ENCODE peak calls at places on chromosome 22, in eight cellular contexts. Y, F, O, R, B, J, L and P are unnamed samples.

GRCh38 chr22:50337262-50338041 is 5.7 kb upstream of the PPP6R2 start:
- DNase-seq in L (no peak), Y (no peak), J (no peak), F (no peak), B (no peak), O (no peak), R (no peak), P (no peak)

GRCh38 chr22:33047744-33048143 is 10.4 kb downstream of the SYN3 start:
- DNase-seq in L (no peak), Y (no peak), O (no peak), R (no peak), F (no peak), B (no peak), J (no peak), P (no peak)

GRCh38 chr22:24823787-24824186 is 17.8 kb downstream of the SGSM1 start:
- DNase-seq in J (no peak), F (no peak), L (no peak), R (no peak), O (no peak), Y (no peak), B (no peak), P (no peak)

GRCh38 chr22:42132457-42132856 is 1.8 kb upstream of the CYP2D6 start:
- DNase-seq in Y (no peak), F (no peak), B (no peak), R (no peak), O (no peak), J (no peak), L (no peak), P (no peak)

GRCh38 chr22:28904211-28904808 is 20.9 kb downstream of the ZNRF3 start:
- DNase-seq in B (no peak), R (no peak), O (peak; percentile 60), J (peak; percentile 32), Y (no peak), F (peak; percentile 31), L (no peak), P (no peak)

GRCh38 chr22:47781024-47781423 is 1018.6 kb downstream of the TBC1D22A start:
- DNase-seq in O (no peak), R (no peak), J (no peak), F (no peak), L (no peak), B (no peak), Y (no peak), P (no peak)

GRCh38 chr22:24827305-24827704 is 21.3 kb downstream of the SGSM1 start:
- DNase-seq in L (no peak), R (no peak), B (no peak), F (no peak), Y (no peak), O (no peak), J (no peak), P (no peak)

GRCh38 chr22:25120093-25120561 is 79.5 kb upstream of the CRYBB3 start:
- DNase-seq in R (peak; percentile 79), B (no peak), Y (no peak), J (no peak), F (no peak), O (no peak), L (no peak), P (no peak)

GRCh38 chr22:40714514-40714966 is 35.3 kb downstream of the MCHR1 start:
- DNase-seq in B (peak; percentile 53), Y (no peak), F (peak; percentile 27), J (no peak), R (no peak), L (no peak), O (peak; percentile 83), P (no peak)

GRCh38 chr22:33116846-33117547 is 58.8 kb upstream of the SYN3 start:
- DNase-seq in B (no peak), R (no peak), L (no peak), Y (no peak), F (no peak), J (no peak), O (no peak), P (no peak)

GRCh38 chr22:41127447-41127846 is 35.1 kb downstream of the EP300 start:
- DNase-seq in O (no peak), Y (no peak), B (no peak), L (no peak), F (no peak), J (no peak), R (no peak), P (no peak)

GRCh38 chr22:50083462-50084081 is 1.7 kb downstream of the MLC1 start:
- DNase-seq in L (no peak), O (no peak), B (no peak), R (no peak), Y (no peak), J (no peak), F (no peak), P (no peak)

GRCh38 chr22:32244547-32244946 is 10.6 kb downstream of the SLC5A4 start:
- DNase-seq in F (no peak), O (no peak), Y (no peak), B (no peak), J (no peak), R (no peak), L (no peak), P (no peak)

GRCh38 chr22:32985899-32986772 is 72.0 kb downstream of the SYN3 start:
- DNase-seq in F (peak; percentile 86), Y (peak; percentile 65), O (peak; percentile 92), B (peak; percentile 29), J (no peak), R (peak; percentile 57), L (no peak), P (peak; percentile 55)

GRCh38 chr22:26322179-26322905 is 106.7 kb upstream of the ASPHD2 start:
- DNase-seq in F (peak; percentile 82), J (peak; percentile 99), O (peak; percentile 13), R (peak; percentile 8), B (peak; percentile 39), L (no peak), Y (no peak), P (peak; percentile 93)

GRCh38 chr22:42365337-42365865 is 66.8 kb downstream of the NFAM1 start:
- DNase-seq in J (no peak), R (no peak), O (no peak), F (no peak), Y (no peak), L (no peak), B (no peak), P (no peak)

GRCh38 chr22:30282616-30283046 is 6.7 kb downstream of the CASTOR1 start:
- DNase-seq in O (no peak), R (no peak), J (no peak), L (no peak), B (no peak), Y (no peak), F (no peak), P (no peak)

GRCh38 chr22:22025320-22026156 is 43.0 kb upstream of the TOP3B start:
- DNase-seq in J (no peak), L (no peak), Y (peak; percentile 69), F (no peak), B (no peak), R (no peak), O (no peak), P (no peak)

GRCh38 chr22:22369962-22370265 is 125.3 kb downstream of the VPREB1 start:
- DNase-seq in F (no peak), J (no peak), Y (no peak), R (no peak), L (no peak), O (no peak), B (no peak), P (no peak)

GRCh38 chr22:30705710-30706651 is 11.3 kb downstream of the OSBP2 start:
- DNase-seq in R (peak; percentile 70), Y (peak; percentile 86), L (no peak), F (peak; percentile 76), O (peak; percentile 28), J (peak; percentile 87), B (no peak), P (peak; percentile 52)

GRCh38 chr22:49052023-49052538 is 775.6 kb downstream of the BRD1 start:
- DNase-seq in F (no peak), R (no peak), O (peak; percentile 4), L (no peak), B (no peak), J (no peak), Y (no peak), P (no peak)

GRCh38 chr22:49052560-49052959 is 775.1 kb downstream of the BRD1 start:
- DNase-seq in F (no peak), R (no peak), O (no peak), B (no peak), J (no peak), Y (no peak), L (no peak), P (no peak)

GRCh38 chr22:49053574-49053973 is 774.1 kb downstream of the BRD1 start:
- DNase-seq in B (no peak), R (no peak), L (no peak), Y (no peak), O (no peak), F (no peak), J (no peak), P (no peak)

GRCh38 chr22:49049691-49050090 is 778.0 kb downstream of the BRD1 start:
- DNase-seq in Y (no peak), L (no peak), R (no peak), O (no peak), F (no peak), J (no peak), B (no peak), P (no peak)

GRCh38 chr22:49051491-49052022 is 776.1 kb downstream of the BRD1 start:
- DNase-seq in O (no peak), Y (no peak), J (no peak), B (no peak), L (no peak), F (no peak), R (no peak), P (no peak)
- H3K4me3 ChIP-seq in O (peak overlapping the region; percentile 39), Y (no peak overlapping the region), J (no peak overlapping the region), B (peak overlapping the region; percentile 53), L (no peak overlapping the region), F (no peak overlapping the region), R (no peak overlapping the region), P (no peak overlapping the region)

DNA sequence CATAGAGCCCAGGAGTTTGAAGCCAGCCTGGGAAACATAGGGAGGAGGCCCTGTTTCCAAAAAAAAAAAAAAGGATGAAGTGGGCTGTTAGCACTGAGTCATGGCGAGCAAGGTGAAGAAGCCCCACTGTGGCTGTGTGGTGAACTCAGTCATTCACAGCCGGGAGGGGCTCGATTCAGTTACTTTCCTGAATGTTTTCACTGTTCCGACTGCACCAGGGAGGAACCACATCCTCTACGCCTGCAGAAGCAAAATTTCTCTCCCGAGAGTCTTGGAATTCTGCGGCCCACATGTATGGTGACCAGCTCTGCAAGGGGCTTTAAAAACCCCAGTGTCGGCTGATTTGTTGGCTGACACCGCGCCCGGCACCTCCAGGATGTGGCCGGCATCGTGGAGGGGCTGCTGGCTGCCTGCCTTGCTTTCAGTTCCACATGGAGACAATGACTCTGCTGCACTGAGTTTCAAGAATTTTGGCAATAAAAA is 27.8 kb upstream of the GRAMD4 start:
- DNase-seq in O (peak; percentile 81), J (peak; percentile 46), R (no peak), F (peak; percentile 59), B (peak; percentile 43), Y (peak; percentile 83), L (peak; percentile 67), P (peak; percentile 16)
- H3K4me3 ChIP-seq in O (peak overlapping the region; percentile 31), J (peak overlapping the region; percentile 5), R (no peak overlapping the region), F (peak overlapping the region; percentile 54), B (no peak overlapping the region), Y (no peak overlapping the region), L (peak overlapping the region; percentile 14), P (peak overlapping the region; percentile 9)

GRCh38 chr22:23533328-23533762 is 46.7 kb downstream of the IGLL1 start:
- DNase-seq in F (no peak), R (no peak), O (peak; percentile 62), L (no peak), B (no peak), J (no peak), Y (no peak), P (no peak)
- H3K4me3 ChIP-seq in F (no peak overlapping the region), R (no peak overlapping the region), O (no peak overlapping the region), L (no peak overlapping the region), B (no peak overlapping the region), J (no peak overlapping the region), Y (no peak overlapping the region), P (no peak overlapping the region)

GRCh38 chr22:17893900-17894299 is 119.6 kb upstream of the BID start:
- DNase-seq in O (no peak), L (no peak), F (no peak), B (no peak), J (no peak), Y (no peak), R (no peak), P (no peak)
- H3K4me3 ChIP-seq in O (no peak overlapping the region), L (no peak overlapping the region), F (no peak overlapping the region), B (no peak overlapping the region), J (no peak overlapping the region), Y (no peak overlapping the region), R (no peak overlapping the region), P (no peak overlapping the region)